ENCODE peak calls at places on chromosomes 6 and 20, in five cellular contexts. L, G, Q, F and X are unnamed samples.
A peak's percentile ranks its signal among the peaks of the same experiment; 100 is the strongest.

GRCh38 chr6:167227984-167228383 is 63.1 kb upstream of the UNC93A start:
- DNase-seq in Q (no peak), F (no peak), G (no peak), L (no peak), X (no peak)

GRCh38 chr20:62578294-62578897 is 63.9 kb upstream of the SLCO4A1 start:
- DNase-seq in Q (no peak), G (no peak), L (no peak), F (no peak), X (no peak)

GRCh38 chr20:25336561-25337422 is 53.8 kb downstream of the ABHD12 start:
- DNase-seq in F (peak; percentile 53), Q (no peak), L (no peak), G (no peak), X (no peak)

GRCh38 chr6:158087519-158087867 is 80.6 kb downstream of the SERAC1 start:
- DNase-seq in L (no peak), F (no peak), G (no peak), Q (peak; percentile 65), X (no peak)

GRCh38 chr20:32474009-32474716 is 111.0 kb downstream of the NOL4L start:
- DNase-seq in G (no peak), F (no peak), L (no peak), Q (peak; percentile 58), X (no peak)

GRCh38 chr20:63850689-63851547 is 10.4 kb upstream of the ABHD16B start:
- DNase-seq in G (no peak), L (no peak), F (no peak), Q (no peak), X (no peak)

GRCh38 chr6:119105262-119105661 is 26.8 kb upstream of the FAM184A start:
- DNase-seq in Q (no peak), G (no peak), F (no peak), L (no peak), X (no peak)

GRCh38 chr6:30763618-30764489 is 19.5 kb upstream of the IER3 start:
- DNase-seq in L (no peak), F (peak; percentile 25), Q (no peak), G (no peak), X (no peak)

GRCh38 chr20:7302256-7302655 is 534.8 kb downstream of the BMP2 start:
- DNase-seq in Q (no peak), F (peak; percentile 23), L (no peak), G (no peak), X (no peak)

GRCh38 chr6:41736207-41736710 is 851 bp upstream of the TFEB start:
- DNase-seq in L (no peak), F (no peak), G (no peak), Q (no peak), X (no peak)

GRCh38 chr6:73983367-73983766 is 287.4 kb downstream of the CD109 start:
- DNase-seq in Q (no peak), F (no peak), L (no peak), G (peak; percentile 73), X (no peak)

GRCh38 chr20:62356948-62357667 is 10.0 kb downstream of the LAMA5 start:
- DNase-seq in G (no peak), Q (peak; percentile 70), F (no peak), L (no peak), X (no peak)

GRCh38 chr20:25065625-25066338 is 7.8 kb upstream of the ACSS1 start:
- DNase-seq in F (peak; percentile 57), G (no peak), Q (peak; percentile 46), L (peak; percentile 72), X (no peak)

GRCh38 chr6:98094696-98095095 is 739.7 kb upstream of the POU3F2 start:
- DNase-seq in L (no peak), F (no peak), G (no peak), Q (no peak), X (no peak)

GRCh38 chr20:32034581-32035397 is 17.3 kb upstream of the HCK start:
- DNase-seq in L (no peak), G (no peak), Q (no peak), F (no peak), X (no peak)

GRCh38 chr20:52103469-52103910 is 88.1 kb downstream of the ZFP64 start:
- DNase-seq in G (no peak), Q (no peak), F (peak; percentile 67), L (no peak), X (no peak)

GRCh38 chr6:33201147-33201545 is 479 bp downstream of the SLC39A7 start:
- DNase-seq in F (no peak), L (no peak), G (no peak), Q (no peak), X (no peak)

GRCh38 chr6:34205466-34205865 is 31.2 kb upstream of the HMGA1 start:
- DNase-seq in Q (no peak), L (no peak), G (no peak), F (no peak), X (no peak)

GRCh38 chr6:3427740-3428085 is 29.1 kb downstream of the SLC22A23 start:
- DNase-seq in G (no peak), L (no peak), Q (no peak), F (no peak), X (no peak)

GRCh38 chr20:35490736-35491181 is 35.4 kb downstream of the CEP250 start:
- DNase-seq in Q (no peak), L (no peak), G (no peak), F (no peak), X (no peak)

GRCh38 chr20:52454660-52455059 is 263.1 kb upstream of the ZFP64 start:
- DNase-seq in F (no peak), G (no peak), Q (no peak), L (no peak), X (no peak)

GRCh38 chr6:124963416-124964083 is 1.3 kb downstream of the RNF217 start:
- DNase-seq in F (no peak), G (no peak), L (no peak), Q (no peak), X (no peak)

GRCh38 chr20:37202267-37202943 is 23.1 kb upstream of the MROH8 start:
- DNase-seq in G (peak; percentile 95), L (no peak), Q (peak; percentile 19), F (peak; percentile 36), X (no peak)
- TF ChIP-seq CTCF in G (peak; percentile 81), L (peak; percentile 79), Q (peak; percentile 81), F (peak; percentile 50), X (peak; percentile 87)

GRCh38 chr6:81911446-81911845 is 159.0 kb upstream of the TENT5A start:
- DNase-seq in F (no peak), L (no peak), G (no peak), Q (no peak), X (no peak)

GRCh38 chr6:81906041-81906440 is 153.6 kb upstream of the TENT5A start:
- DNase-seq in F (no peak), L (no peak), Q (no peak), G (no peak), X (no peak)

GRCh38 chr6:81906709-81907204 is 154.3 kb upstream of the TENT5A start:
- DNase-seq in L (no peak), G (no peak), Q (no peak), F (no peak), X (no peak)

GRCh38 chr6:81909981-81910910 is 157.8 kb upstream of the TENT5A start:
- DNase-seq in L (no peak), Q (no peak), G (no peak), F (no peak), X (no peak)

DNA sequence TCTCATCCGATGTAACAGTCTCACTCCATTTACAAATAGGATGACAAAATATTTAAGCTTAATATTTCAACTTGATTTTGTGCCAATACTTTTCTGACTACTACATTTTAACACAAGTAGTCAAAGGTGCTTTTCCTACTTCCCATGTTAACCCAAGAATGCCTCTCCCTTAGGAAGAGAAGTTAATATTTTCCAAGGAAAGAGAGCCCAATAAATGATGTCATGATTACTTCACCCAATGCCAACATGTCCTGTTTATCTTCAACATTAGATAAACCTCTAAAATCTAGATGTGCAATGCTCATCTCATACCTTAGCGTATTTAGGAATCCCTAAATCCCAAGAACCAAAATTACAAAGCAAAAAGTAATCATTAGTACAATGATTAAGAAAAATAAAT is 156.7 kb upstream of the TENT5A start:
- DNase-seq in G (no peak), L (no peak), F (no peak), Q (no peak), X (no peak)
- TF ChIP-seq CTCF in G (no peak), L (no peak), F (no peak), Q (no peak), X (no peak)

GRCh38 chr20:39879296-39879695 is 809.7 kb downstream of the MAFB start:
- DNase-seq in L (no peak), G (no peak), F (no peak), Q (no peak), X (no peak)

GRCh38 chr20:39878809-39879208 is 810.2 kb downstream of the MAFB start:
- DNase-seq in L (no peak), F (no peak), G (no peak), Q (no peak), X (no peak)

GRCh38 chr20:39877792-39878191 is 811.2 kb downstream of the MAFB start:
- DNase-seq in L (no peak), Q (no peak), G (no peak), F (no peak), X (no peak)

GRCh38 chr20:39878321-39878720 is 810.7 kb downstream of the MAFB start:
- DNase-seq in F (no peak), G (no peak), Q (no peak), L (no peak), X (no peak)

DNA sequence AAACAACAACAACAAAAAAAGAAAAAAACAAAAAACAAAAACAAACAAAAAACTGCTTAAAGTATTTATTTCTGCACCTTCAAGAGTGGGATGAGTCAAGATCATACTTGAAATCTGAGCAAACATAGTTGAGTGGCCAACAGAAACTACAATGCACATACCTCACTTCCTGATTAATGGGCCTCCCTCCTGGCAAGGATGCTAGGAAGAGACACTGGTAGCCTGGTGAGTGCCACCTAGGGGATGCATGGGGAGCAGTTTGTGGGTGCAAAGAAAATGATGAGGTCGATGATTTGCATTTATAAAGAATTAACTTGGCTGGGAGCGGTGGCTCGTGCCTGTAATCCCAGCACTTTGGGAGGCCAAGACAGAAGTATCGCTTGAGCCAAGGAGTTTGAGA is 808.1 kb downstream of the MAFB start:
- DNase-seq in Q (no peak), G (no peak), L (no peak), F (no peak), X (no peak)
- TF ChIP-seq CTCF in Q (no peak), G (peak; percentile 36), L (no peak), F (no peak), X (no peak)

GRCh38 chr6:53151676-53152075 is 3.0 kb upstream of the GCM1 start:
- DNase-seq in F (peak; percentile 67), L (no peak), G (no peak), Q (no peak), X (no peak)
- TF ChIP-seq CTCF in F (peak; percentile 34), L (no peak), G (peak; percentile 34), Q (no peak), X (peak; percentile 18)

DNA sequence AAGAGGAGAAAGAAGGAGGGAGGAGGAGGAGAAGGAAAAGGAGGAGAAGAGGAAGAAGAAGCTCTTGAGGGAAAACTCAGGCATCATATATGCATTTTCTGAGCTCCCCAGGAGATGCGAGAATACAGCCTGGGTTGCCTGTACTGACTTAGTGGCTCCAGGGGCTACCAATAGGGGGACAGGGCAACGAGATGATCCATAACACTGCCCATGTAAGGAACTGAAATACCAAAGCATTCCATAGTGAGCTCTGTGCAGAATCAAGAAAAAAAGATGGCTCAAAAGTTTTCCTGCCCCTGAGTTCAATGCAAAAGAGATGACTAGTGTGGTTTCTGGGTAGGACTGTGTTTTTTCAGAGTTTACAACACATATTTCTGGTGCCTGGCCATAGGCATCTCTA is 258.7 kb downstream of the ALDH8A1 start:
- DNase-seq in Q (no peak), G (no peak), L (no peak), F (no peak), X (no peak)
- TF ChIP-seq CTCF in Q (no peak), G (no peak), L (no peak), F (no peak), X (no peak)